ENCODE peak calls at places on chromosomes 3 and 15, in six cellular contexts. One of them, this sample, is unnamed.

GRCh38 chr3:182618085-182618732 is 175.1 kb upstream of the ATP11B start:
- DNase-seq in aorta: no peak
- DNase-seq in left lung: no peak
- DNase-seq in coronary artery: no peak
- DNase-seq in brain microvascular endothelial cell: no peak
- DNase-seq in A549: peak
- DNase-seq in this sample: no peak

GRCh38 chr15:39574416-39574815 is 6.5 kb upstream of the THBS1 start:
- DNase-seq in left lung: no peak
- DNase-seq in brain microvascular endothelial cell: no peak
- DNase-seq in aorta: no peak
- DNase-seq in coronary artery: no peak
- DNase-seq in A549: no peak
- DNase-seq in this sample: no peak

GRCh38 chr15:66894986-66895780 is 170.2 kb upstream of the SMAD3 start:
- DNase-seq in brain microvascular endothelial cell: no peak
- DNase-seq in left lung: no peak
- DNase-seq in coronary artery: peak
- DNase-seq in aorta: no peak
- DNase-seq in A549: no peak
- DNase-seq in this sample: no peak

GRCh38 chr15:27324871-27325270 is 353.9 kb downstream of the GABRG3 start:
- DNase-seq in aorta: no peak
- DNase-seq in coronary artery: no peak
- DNase-seq in left lung: no peak
- DNase-seq in A549: no peak
- DNase-seq in brain microvascular endothelial cell: no peak
- DNase-seq in this sample: no peak

GRCh38 chr3:45969152-45969551 is 25.9 kb downstream of the CXCR6 start:
- DNase-seq in aorta: no peak
- DNase-seq in left lung: no peak
- DNase-seq in A549: no peak
- DNase-seq in coronary artery: no peak
- DNase-seq in brain microvascular endothelial cell: no peak
- DNase-seq in this sample: no peak

GRCh38 chr3:171777608-171777995 is 32.7 kb downstream of the PLD1 start:
- DNase-seq in A549: no peak
- DNase-seq in left lung: no peak
- DNase-seq in aorta: no peak
- DNase-seq in coronary artery: no peak
- DNase-seq in brain microvascular endothelial cell: no peak
- DNase-seq in this sample: no peak

GRCh38 chr15:87591521-87591920 is 665.0 kb downstream of the NTRK3 start:
- DNase-seq in A549: no peak
- DNase-seq in brain microvascular endothelial cell: no peak
- DNase-seq in left lung: no peak
- DNase-seq in aorta: no peak
- DNase-seq in coronary artery: no peak
- DNase-seq in this sample: no peak

GRCh38 chr3:12194209-12194608 is 35.5 kb upstream of the TIMP4 start:
- DNase-seq in coronary artery: no peak
- DNase-seq in left lung: no peak
- DNase-seq in A549: peak
- DNase-seq in brain microvascular endothelial cell: peak
- DNase-seq in aorta: no peak
- DNase-seq in this sample: no peak

GRCh38 chr15:62431391-62431790 is 266.3 kb upstream of the C2CD4B start:
- DNase-seq in left lung: no peak
- DNase-seq in brain microvascular endothelial cell: no peak
- DNase-seq in A549: no peak
- DNase-seq in coronary artery: no peak
- DNase-seq in aorta: no peak
- DNase-seq in this sample: no peak

GRCh38 chr15:37007301-37007700 is 93.0 kb downstream of the MEIS2 start:
- DNase-seq in aorta: no peak
- DNase-seq in A549: no peak
- DNase-seq in left lung: no peak
- DNase-seq in coronary artery: no peak
- DNase-seq in brain microvascular endothelial cell: no peak
- DNase-seq in this sample: no peak

GRCh38 chr15:80418892-80419537 is 14.8 kb downstream of the ARNT2 start:
- DNase-seq in coronary artery: no peak
- DNase-seq in aorta: no peak
- DNase-seq in brain microvascular endothelial cell: peak
- DNase-seq in A549: peak
- DNase-seq in left lung: no peak
- DNase-seq in this sample: no peak

GRCh38 chr3:143536817-143537535 is 311.3 kb downstream of the SLC9A9 start:
- DNase-seq in left lung: no peak
- DNase-seq in A549: no peak
- DNase-seq in aorta: peak
- DNase-seq in coronary artery: no peak
- DNase-seq in brain microvascular endothelial cell: peak
- DNase-seq in this sample: peak

GRCh38 chr15:89502867-89503595 is 6.6 kb upstream of the RHCG start:
- DNase-seq in coronary artery: peak
- DNase-seq in brain microvascular endothelial cell: no peak
- DNase-seq in A549: peak
- DNase-seq in left lung: no peak
- DNase-seq in aorta: no peak
- DNase-seq in this sample: peak

GRCh38 chr3:155555479-155556065 is 189.3 kb downstream of the PLCH1 start:
- DNase-seq in brain microvascular endothelial cell: no peak
- DNase-seq in left lung: no peak
- DNase-seq in A549: peak
- DNase-seq in aorta: no peak
- DNase-seq in coronary artery: no peak
- DNase-seq in this sample: no peak

GRCh38 chr15:38266247-38266996 is 13.8 kb downstream of the SPRED1 start:
- DNase-seq in left lung: no peak
- DNase-seq in A549: no peak
- DNase-seq in coronary artery: no peak
- DNase-seq in aorta: peak
- DNase-seq in brain microvascular endothelial cell: peak
- DNase-seq in this sample: no peak

GRCh38 chr3:113136071-113136470 is 75.3 kb upstream of the BOC start:
- DNase-seq in brain microvascular endothelial cell: no peak
- DNase-seq in A549: peak
- DNase-seq in left lung: no peak
- DNase-seq in coronary artery: no peak
- DNase-seq in aorta: no peak
- DNase-seq in this sample: no peak

GRCh38 chr3:177211503-177212277 is 14.4 kb upstream of the TBL1XR1 start:
- DNase-seq in brain microvascular endothelial cell: no peak
- DNase-seq in A549: peak
- DNase-seq in left lung: no peak
- DNase-seq in coronary artery: no peak
- DNase-seq in aorta: no peak
- DNase-seq in this sample: peak

GRCh38 chr3:132268956-132269355 is 48.3 kb upstream of the ACP3 start:
- DNase-seq in left lung: no peak
- DNase-seq in coronary artery: no peak
- DNase-seq in aorta: no peak
- DNase-seq in A549: peak
- DNase-seq in brain microvascular endothelial cell: no peak
- DNase-seq in this sample: no peak

GRCh38 chr15:74490339-74490689 is 29.4 kb upstream of the UBL7 start:
- DNase-seq in brain microvascular endothelial cell: no peak
- DNase-seq in aorta: no peak
- DNase-seq in coronary artery: no peak
- DNase-seq in A549: no peak
- DNase-seq in left lung: no peak
- DNase-seq in this sample: no peak

GRCh38 chr15:85482896-85483295 is 102.5 kb downstream of the AKAP13 start:
- DNase-seq in left lung: no peak
- DNase-seq in A549: peak
- DNase-seq in aorta: no peak
- DNase-seq in coronary artery: no peak
- DNase-seq in brain microvascular endothelial cell: peak
- DNase-seq in this sample: peak

GRCh38 chr3:157128771-157129671 is 30.9 kb downstream of the CCNL1 start:
- DNase-seq in coronary artery: no peak
- DNase-seq in left lung: no peak
- DNase-seq in brain microvascular endothelial cell: peak
- DNase-seq in aorta: peak
- DNase-seq in A549: peak
- DNase-seq in this sample: no peak

GRCh38 chr3:19190602-19191001 is 42.3 kb downstream of the KCNH8 start:
- DNase-seq in brain microvascular endothelial cell: no peak
- DNase-seq in left lung: no peak
- DNase-seq in aorta: no peak
- DNase-seq in A549: no peak
- DNase-seq in coronary artery: no peak
- DNase-seq in this sample: no peak

GRCh38 chr3:45906681-45907220 is 20.4 kb downstream of the CCR9 start:
- DNase-seq in brain microvascular endothelial cell: peak
- DNase-seq in aorta: no peak
- DNase-seq in left lung: no peak
- DNase-seq in coronary artery: no peak
- DNase-seq in A549: no peak
- DNase-seq in this sample: no peak

GRCh38 chr3:8386221-8386620 is 115.4 kb upstream of the LMCD1 start:
- DNase-seq in A549: no peak
- DNase-seq in brain microvascular endothelial cell: peak
- DNase-seq in aorta: no peak
- DNase-seq in coronary artery: no peak
- DNase-seq in left lung: no peak
- DNase-seq in this sample: no peak

GRCh38 chr3:15307580-15307979 is 24.8 kb downstream of the SH3BP5 start:
- DNase-seq in A549: no peak
- DNase-seq in brain microvascular endothelial cell: no peak
- DNase-seq in left lung: no peak
- DNase-seq in coronary artery: no peak
- DNase-seq in aorta: no peak
- DNase-seq in this sample: no peak
- H3K27ac ChIP-seq in A549: no peak
- H3K27ac ChIP-seq in brain microvascular endothelial cell: no peak
- H3K27ac ChIP-seq in left lung: no peak
- H3K27ac ChIP-seq in coronary artery: no peak
- H3K27ac ChIP-seq in aorta: no peak
- H3K27ac ChIP-seq in this sample: no peak

GRCh38 chr15:82874267-82874666 is 64.8 kb downstream of the WHAMM start:
- DNase-seq in left lung: no peak
- DNase-seq in brain microvascular endothelial cell: no peak
- DNase-seq in A549: no peak
- DNase-seq in coronary artery: no peak
- DNase-seq in aorta: no peak
- DNase-seq in this sample: no peak

GRCh38 chr15:82874961-82875360 is 65.5 kb downstream of the WHAMM start:
- DNase-seq in brain microvascular endothelial cell: no peak
- DNase-seq in A549: no peak
- DNase-seq in coronary artery: no peak
- DNase-seq in left lung: no peak
- DNase-seq in aorta: no peak
- DNase-seq in this sample: no peak

GRCh38 chr15:82877825-82878224 is 68.4 kb downstream of the WHAMM start:
- DNase-seq in A549: no peak
- DNase-seq in aorta: no peak
- DNase-seq in brain microvascular endothelial cell: no peak
- DNase-seq in coronary artery: no peak
- DNase-seq in left lung: no peak
- DNase-seq in this sample: no peak

GRCh38 chr15:82873000-82873680 is 63.7 kb downstream of the WHAMM start:
- DNase-seq in aorta: no peak
- DNase-seq in coronary artery: no peak
- DNase-seq in brain microvascular endothelial cell: no peak
- DNase-seq in A549: no peak
- DNase-seq in left lung: no peak
- DNase-seq in this sample: no peak

GRCh38 chr15:82875411-82876003 is 66.1 kb downstream of the WHAMM start:
- DNase-seq in brain microvascular endothelial cell: peak
- DNase-seq in aorta: no peak
- DNase-seq in A549: no peak
- DNase-seq in coronary artery: no peak
- DNase-seq in left lung: no peak
- DNase-seq in this sample: no peak
- H3K27ac ChIP-seq in brain microvascular endothelial cell: no peak
- H3K27ac ChIP-seq in aorta: no peak
- H3K27ac ChIP-seq in A549: no peak
- H3K27ac ChIP-seq in coronary artery: no peak
- H3K27ac ChIP-seq in left lung: no peak
- H3K27ac ChIP-seq in this sample: peak

DNA sequence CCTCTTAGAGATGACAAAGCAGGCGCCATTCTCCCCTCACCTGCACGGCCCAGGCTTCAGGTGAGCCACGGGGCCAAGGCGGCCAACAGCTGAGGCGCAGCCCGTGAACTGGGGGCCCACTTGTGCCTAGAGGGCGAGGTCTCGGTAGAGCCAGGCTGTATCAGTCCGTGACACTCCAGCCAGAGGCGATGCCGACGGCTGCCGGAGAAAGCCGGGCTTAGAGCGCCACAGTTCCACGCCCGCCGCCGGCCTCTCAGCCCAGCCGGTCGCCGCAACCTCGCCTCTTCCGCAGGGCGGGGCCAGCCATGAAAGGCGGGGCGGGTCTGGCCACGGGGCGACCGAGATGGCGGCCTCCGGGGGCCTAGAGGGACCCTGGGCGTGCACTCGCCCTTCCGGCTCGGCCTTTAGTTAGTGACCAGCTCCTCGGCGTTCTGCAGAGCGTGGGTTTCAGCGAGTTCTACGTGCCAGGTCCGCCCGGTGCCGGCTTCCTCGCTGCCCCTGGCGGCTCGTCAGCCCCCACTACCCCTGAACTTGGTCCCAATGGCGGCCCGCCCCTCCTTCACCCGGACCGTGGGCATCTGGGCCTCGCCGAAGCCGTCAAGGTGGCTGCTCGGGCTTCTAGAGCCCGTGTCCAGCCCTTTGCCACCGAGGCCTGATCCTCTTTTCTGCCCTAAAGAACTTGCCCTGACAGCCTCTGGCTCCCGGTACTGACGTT is at the start of gene ZNF621:
- DNase-seq in aorta: peak
- DNase-seq in coronary artery: peak
- DNase-seq in left lung: peak
- DNase-seq in A549: peak
- DNase-seq in brain microvascular endothelial cell: peak
- DNase-seq in this sample: peak
- H3K27ac ChIP-seq in aorta: peak
- H3K27ac ChIP-seq in coronary artery: peak
- H3K27ac ChIP-seq in left lung: peak
- H3K27ac ChIP-seq in A549: peak
- H3K27ac ChIP-seq in brain microvascular endothelial cell: peak
- H3K27ac ChIP-seq in this sample: peak

GRCh38 chr15:93985925-93986324 is 245.4 kb upstream of the MCTP2 start:
- DNase-seq in aorta: no peak
- DNase-seq in left lung: no peak
- DNase-seq in brain microvascular endothelial cell: no peak
- DNase-seq in coronary artery: no peak
- DNase-seq in A549: no peak
- DNase-seq in this sample: no peak

GRCh38 chr15:93986400-93986984 is 244.9 kb upstream of the MCTP2 start:
- DNase-seq in coronary artery: no peak
- DNase-seq in left lung: no peak
- DNase-seq in brain microvascular endothelial cell: no peak
- DNase-seq in A549: no peak
- DNase-seq in aorta: no peak
- DNase-seq in this sample: no peak

GRCh38 chr15:93983501-93983900 is 247.9 kb upstream of the MCTP2 start:
- DNase-seq in A549: no peak
- DNase-seq in left lung: no peak
- DNase-seq in coronary artery: no peak
- DNase-seq in aorta: no peak
- DNase-seq in brain microvascular endothelial cell: no peak
- DNase-seq in this sample: no peak

GRCh38 chr15:93987068-93987467 is 244.3 kb upstream of the MCTP2 start:
- DNase-seq in aorta: no peak
- DNase-seq in A549: no peak
- DNase-seq in coronary artery: no peak
- DNase-seq in left lung: no peak
- DNase-seq in brain microvascular endothelial cell: no peak
- DNase-seq in this sample: no peak

GRCh38 chr15:93985173-93985572 is 246.2 kb upstream of the MCTP2 start:
- DNase-seq in A549: no peak
- DNase-seq in brain microvascular endothelial cell: no peak
- DNase-seq in left lung: no peak
- DNase-seq in coronary artery: no peak
- DNase-seq in aorta: no peak
- DNase-seq in this sample: no peak
- H3K27ac ChIP-seq in A549: no peak
- H3K27ac ChIP-seq in brain microvascular endothelial cell: no peak
- H3K27ac ChIP-seq in left lung: no peak
- H3K27ac ChIP-seq in coronary artery: no peak
- H3K27ac ChIP-seq in aorta: no peak
- H3K27ac ChIP-seq in this sample: no peak